ENCODE peak calls at places on chromosomes 12 and 14, in four cellular contexts. W, L, N and M are unnamed samples.

GRCh38 chr12:132046561-132046960 is 96.8 kb downstream of the EP400 start:
- DNase-seq in N (no peak), W (peak), L (peak), M (peak)

GRCh38 chr12:46209165-46209564 is 59.7 kb downstream of the SLC38A1 start:
- DNase-seq in W (peak), L (no peak), N (no peak), M (no peak)

GRCh38 chr14:22994762-22995275 is 12.5 kb upstream of the AJUBA start:
- DNase-seq in W (peak), N (no peak), L (no peak), M (peak)

GRCh38 chr14:55913324-55914035 is 204.7 kb upstream of the PELI2 start:
- DNase-seq in N (no peak), L (peak), W (peak), M (no peak)

GRCh38 chr12:122283680-122284079 is 17.4 kb upstream of the VPS33A start:
- DNase-seq in L (no peak), N (no peak), W (no peak), M (no peak)

GRCh38 chr14:99590746-99591555 is 13.1 kb downstream of the CCDC85C start:
- DNase-seq in L (no peak), N (no peak), W (peak), M (no peak)

GRCh38 chr12:46523863-46524770 is 151.5 kb upstream of the SLC38A2 start:
- DNase-seq in W (peak), N (no peak), L (peak), M (peak)

GRCh38 chr14:31346097-31346496 is 74.3 kb downstream of the HEATR5A start:
- DNase-seq in W (no peak), L (no peak), N (no peak), M (no peak)

GRCh38 chr12:79691299-79692248 is 810 bp upstream of the PAWR start:
- DNase-seq in W (peak), L (peak), N (peak), M (peak)

GRCh38 chr12:93166891-93167307 is 210.8 kb upstream of the NUDT4 start:
- DNase-seq in W (no peak), L (no peak), N (no peak), M (no peak)

GRCh38 chr14:76546426-76547221 is 170.7 kb downstream of the ESRRB start:
- DNase-seq in L (no peak), W (peak), N (no peak), M (peak)

GRCh38 chr14:45201908-45202307 is 51.1 kb downstream of the MIS18BP1 start:
- DNase-seq in L (no peak), N (no peak), W (no peak), M (no peak)

GRCh38 chr14:99517643-99518381 is 36.6 kb downstream of the CCNK start:
- DNase-seq in N (no peak), W (no peak), L (no peak), M (no peak)

GRCh38 chr12:26740991-26741390 is 92.0 kb downstream of the ITPR2 start:
- DNase-seq in L (no peak), N (no peak), W (no peak), M (no peak)

GRCh38 chr14:92963301-92964123 is 40.6 kb downstream of the CHGA start:
- DNase-seq in L (no peak), N (no peak), W (no peak), M (no peak)

GRCh38 chr14:85252011-85252410 is 277.9 kb upstream of the FLRT2 start:
- DNase-seq in W (peak), N (no peak), L (no peak), M (peak)

GRCh38 chr14:95445676-95446075 is 70.8 kb downstream of the SYNE3 start:
- DNase-seq in W (no peak), N (no peak), L (no peak), M (no peak)

GRCh38 chr14:85534914-85535313 is 5.0 kb downstream of the FLRT2 start:
- DNase-seq in N (no peak), W (no peak), L (no peak), M (no peak)

GRCh38 chr12:111437816-111438454 is 32.2 kb downstream of the SH2B3 start:
- DNase-seq in N (peak), W (peak), L (no peak), M (peak)

GRCh38 chr14:51488569-51489220 is 163.0 kb upstream of the FRMD6 start:
- DNase-seq in L (no peak), W (peak), N (no peak), M (no peak)

GRCh38 chr12:1886396-1887008 is 31.9 kb downstream of the CACNA2D4 start:
- DNase-seq in N (no peak), W (no peak), L (no peak), M (no peak)

GRCh38 chr14:78902010-78902623 is 731.9 kb downstream of the NRXN3 start:
- DNase-seq in N (peak), L (peak), W (peak), M (peak)

GRCh38 chr12:40525054-40525453 is 167.2 kb upstream of the CNTN1 start:
- DNase-seq in N (no peak), L (no peak), W (no peak), M (no peak)

GRCh38 chr14:66514206-66514605 is 6.3 kb downstream of the GPHN start:
- DNase-seq in N (no peak), W (peak), L (no peak), M (no peak)

GRCh38 chr12:127147724-127148123 is 1119.2 kb upstream of the TMEM132C start:
- DNase-seq in L (no peak), W (no peak), N (no peak), M (no peak)

GRCh38 chr14:91095178-91095577 is 18.7 kb upstream of the DGLUCY start:
- DNase-seq in W (no peak), N (no peak), L (no peak), M (no peak)

GRCh38 chr12:6724409-6724797 is 557 bp downstream of the COPS7A start:
- DNase-seq in L (no peak), N (peak), W (no peak), M (no peak)

GRCh38 chr12:31964280-31964679 is 5.1 kb downstream of the RESF1 start:
- DNase-seq in N (no peak), L (no peak), W (no peak), M (no peak)

GRCh38 chr12:28611115-28611435 is 420.8 kb downstream of the CCDC91 start:
- DNase-seq in W (peak), L (peak), N (no peak), M (peak)

GRCh38 chr14:73728106-73729014 is 14.2 kb upstream of the PNMA1 start:
- DNase-seq in W (peak), N (peak), L (no peak), M (peak)

GRCh38 chr12:122893208-122894151 is 2.4 kb downstream of the VPS37B start:
- DNase-seq in L (no peak), W (no peak), N (peak), M (no peak)

GRCh38 chr14:104301731-104302460 is 163.5 kb downstream of the KIF26A start:
- DNase-seq in N (no peak), L (no peak), W (no peak), M (no peak)

DNA sequence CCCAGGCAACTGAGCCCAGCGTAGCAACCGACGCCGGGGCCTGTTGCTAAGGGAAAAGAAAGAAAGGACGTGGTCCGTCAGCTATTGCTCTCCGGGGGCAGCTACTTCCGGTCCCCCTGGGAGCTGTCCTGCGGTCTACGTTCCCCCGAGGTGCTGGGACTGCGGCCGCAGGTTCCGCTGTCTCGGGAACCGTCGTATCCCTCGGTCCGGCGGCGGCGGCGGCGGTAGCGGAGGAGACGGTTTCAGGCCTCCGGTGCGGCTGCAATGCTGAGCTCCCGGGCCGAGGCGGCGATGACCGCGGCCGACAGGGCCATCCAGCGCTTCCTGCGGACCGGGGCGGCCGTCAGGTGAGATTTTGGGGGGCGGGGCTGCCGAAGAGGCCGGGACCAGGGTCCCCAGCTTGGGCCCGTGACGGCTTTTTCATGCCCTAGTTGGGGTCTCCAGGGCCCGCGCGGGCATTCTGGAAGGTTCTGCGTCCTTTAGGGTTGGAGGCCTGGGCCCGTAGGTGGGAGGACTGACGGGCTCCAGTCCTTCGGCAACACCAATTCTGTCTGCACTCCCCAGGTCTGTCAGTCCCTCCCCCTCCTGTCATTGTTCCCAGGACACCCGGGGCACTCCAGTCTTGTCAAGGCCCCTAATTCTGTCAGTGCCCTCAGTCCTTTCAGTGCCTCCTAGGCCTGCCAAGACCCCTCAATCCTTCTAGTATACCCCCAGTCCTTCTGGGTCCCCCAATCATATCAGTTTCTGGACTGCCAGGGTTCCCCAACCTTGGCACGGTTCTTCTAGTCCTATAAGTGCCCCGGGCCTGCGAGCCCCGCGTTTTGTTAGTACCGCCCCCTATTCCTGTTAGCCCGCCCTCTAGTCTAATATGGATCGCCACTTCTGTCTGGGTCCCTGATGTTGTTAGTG is at the start of gene USP30:
- DNase-seq in W (peak), L (peak), N (peak), M (peak)
- TF ChIP-seq CTCF in W (no peak), L (no peak), N (no peak), M (no peak)

GRCh38 chr12:4807813-4808212 is 87.6 kb downstream of the GALNT8 start:
- DNase-seq in L (no peak), W (no peak), N (no peak), M (no peak)

GRCh38 chr12:4810219-4810671 is 90.0 kb downstream of the GALNT8 start:
- DNase-seq in L (no peak), W (no peak), N (no peak), M (no peak)

GRCh38 chr12:4807116-4807783 is 87.0 kb downstream of the GALNT8 start:
- DNase-seq in N (no peak), W (no peak), L (no peak), M (no peak)

GRCh38 chr12:4809449-4810218 is 89.4 kb downstream of the GALNT8 start:
- DNase-seq in N (no peak), L (no peak), W (no peak), M (no peak)

DNA sequence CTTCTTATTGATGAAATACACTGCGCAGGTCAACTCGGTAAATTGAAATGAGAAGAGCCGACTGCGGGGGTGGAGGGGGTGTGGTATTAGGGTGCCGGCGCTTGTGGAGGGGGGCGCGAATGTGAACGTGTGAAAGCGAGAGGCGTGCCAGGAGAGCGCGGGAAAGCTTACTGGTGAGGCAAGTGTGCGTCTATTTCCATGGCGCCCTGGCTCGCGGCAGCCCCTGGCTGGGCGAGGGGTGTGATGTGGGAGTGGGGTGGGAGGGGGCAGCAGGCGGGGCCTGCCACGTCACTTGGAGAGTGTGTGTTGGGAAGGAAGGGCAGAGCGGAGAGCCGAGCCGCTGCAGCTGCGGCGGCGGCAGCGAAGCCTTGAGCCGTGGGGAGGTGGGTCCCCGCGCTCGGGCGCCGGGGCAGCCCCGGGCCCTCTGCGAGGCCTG is 88.8 kb downstream of the GALNT8 start:
- DNase-seq in W (no peak), N (no peak), L (no peak), M (no peak)
- H3K4me3 ChIP-seq in W (no peak), N (peak), L (no peak), M (no peak)

GRCh38 chr14:70087380-70087697 is 101.4 kb downstream of the SLC8A3 start:
- DNase-seq in L (no peak), W (no peak), N (no peak), M (no peak)
- TF ChIP-seq CTCF in L (no peak), W (no peak), N (no peak), M (no peak)

DNA sequence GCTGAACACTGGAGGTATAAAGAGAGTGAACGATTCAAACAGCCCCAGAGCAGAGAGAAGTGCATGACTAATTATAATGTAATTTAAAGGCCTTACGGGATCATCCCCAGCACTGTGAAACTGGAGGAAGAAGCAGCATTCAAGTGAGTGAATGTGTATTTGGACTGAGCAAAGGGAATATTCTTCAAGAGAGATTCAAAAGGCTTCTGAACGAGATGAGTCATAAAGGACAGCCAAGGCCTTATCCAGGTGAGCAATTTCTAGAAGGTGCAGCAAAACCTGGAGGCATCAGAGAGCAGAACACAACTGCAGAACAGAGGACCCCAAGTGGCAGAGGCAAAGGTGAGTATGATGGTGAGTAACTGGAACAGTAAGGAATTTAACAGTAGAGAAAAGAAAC is 127.2 kb downstream of the BCAT1 start:
- DNase-seq in L (no peak), W (peak), N (no peak), M (no peak)
- H3K4me3 ChIP-seq in L (no peak), W (no peak), N (no peak), M (no peak)

GRCh38 chr12:53345486-53346195 is 9.5 kb upstream of the SP7 start:
- DNase-seq in N (no peak), L (no peak), W (peak), M (no peak)
- TF ChIP-seq CTCF in N (no peak), L (no peak), W (no peak), M (no peak)

DNA sequence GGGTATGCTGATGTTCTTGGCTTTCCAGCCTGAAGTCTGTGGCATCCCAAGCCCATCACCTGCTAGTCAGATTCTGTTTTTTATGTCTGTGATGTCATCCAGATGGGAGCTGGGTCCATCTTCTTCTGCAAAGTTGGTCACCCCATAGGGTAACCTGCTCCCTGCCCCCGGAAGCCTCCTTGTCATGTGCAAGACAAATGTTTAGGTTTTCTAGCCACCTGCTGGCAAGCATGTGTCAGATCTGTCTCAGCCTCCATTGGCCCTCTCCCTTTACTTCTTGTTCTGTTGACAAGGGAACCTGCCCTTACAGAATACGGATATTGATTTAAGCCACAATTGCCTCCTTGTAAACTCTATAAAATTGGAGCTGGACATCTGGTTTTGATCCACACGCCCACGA is 7.4 kb downstream of the NTF3 start:
- DNase-seq in N (no peak), L (no peak), W (no peak), M (peak)
- H3K4me3 ChIP-seq in N (no peak), L (no peak), W (no peak), M (no peak)